ENCODE peak calls at places on chromosomes 16 and 17, in seven cellular contexts. V is left ventricle myocardium inferior; Y is GM12878; S is astrocyte of the cerebellum; N is GM12864; I is CD8-positive, alpha-beta T cell; A is kidney. C is an unnamed sample.

GRCh38 chr16:69918241-69918640 is 32.9 kb upstream of the CLEC18A start:
- DNase-seq in S (no peak), Y (no peak), A (no peak), I (no peak), V (no peak), N (no peak), C (no peak)

GRCh38 chr17:77229786-77230435 is 89.1 kb downstream of the SEC14L1 start:
- DNase-seq in N (no peak), V (no peak), A (no peak), S (no peak), I (no peak), Y (no peak), C (no peak)

GRCh38 chr17:2594657-2595085 is 1.2 kb downstream of the PAFAH1B1 start:
- DNase-seq in I (peak), Y (no peak), V (no peak), A (no peak), N (no peak), S (no peak), C (no peak)

GRCh38 chr17:78342438-78343098 is 17.3 kb downstream of the SOCS3 start:
- DNase-seq in I (no peak), A (peak), Y (no peak), S (peak), N (no peak), V (peak), C (peak)

GRCh38 chr16:50153648-50154368 is 702 bp downstream of the TENT4B start:
- DNase-seq in A (peak), N (no peak), I (peak), S (no peak), V (peak), Y (no peak), C (peak)

GRCh38 chr17:57579245-57579644 is 165.9 kb downstream of the CCDC182 start:
- DNase-seq in S (no peak), V (no peak), Y (no peak), A (peak), N (no peak), I (no peak), C (no peak)

GRCh38 chr16:13957197-13958078 is 37.5 kb downstream of the ERCC4 start:
- DNase-seq in A (peak), S (peak), I (no peak), V (peak), Y (peak), N (peak), C (peak)

GRCh38 chr16:88700636-88701482 is 5.3 kb downstream of the RNF166 start:
- DNase-seq in N (no peak), I (peak), S (peak), Y (peak), A (peak), V (peak), C (peak)

GRCh38 chr17:68427575-68427974 is 29.7 kb downstream of the WIPI1 start:
- DNase-seq in N (no peak), I (no peak), A (no peak), V (no peak), S (no peak), Y (no peak), C (no peak)

GRCh38 chr16:14151256-14152030 is 80.3 kb downstream of the MRTFB start:
- DNase-seq in V (no peak), N (no peak), S (no peak), I (no peak), A (no peak), Y (no peak), C (no peak)

GRCh38 chr17:16215002-16215272 is 397 bp downstream of the NCOR1 start:
- DNase-seq in Y (no peak), I (no peak), A (peak), S (no peak), N (no peak), V (peak), C (peak)

GRCh38 chr16:4702466-4702808 is 9.1 kb downstream of the NUDT16L1 start:
- DNase-seq in A (peak), V (no peak), S (no peak), N (no peak), Y (no peak), I (no peak), C (no peak)

GRCh38 chr16:22210285-22210684 is 4.2 kb downstream of the EEF2K start:
- DNase-seq in N (no peak), A (no peak), Y (no peak), I (no peak), S (no peak), V (no peak), C (no peak)

GRCh38 chr16:87968541-87968940 is 17.3 kb downstream of the BANP start:
- DNase-seq in V (no peak), Y (no peak), S (no peak), N (no peak), I (no peak), A (no peak), C (no peak)

GRCh38 chr16:30004811-30005242 is 6.0 kb downstream of the DOC2A start:
- DNase-seq in Y (no peak), S (no peak), N (no peak), A (peak), V (no peak), I (no peak), C (no peak)

GRCh38 chr16:1691276-1691675 is 13.2 kb downstream of the JPT2 start:
- DNase-seq in Y (no peak), A (no peak), I (no peak), S (no peak), V (no peak), N (no peak), C (no peak)

GRCh38 chr17:67829331-67829730 is 4.0 kb downstream of the BPTF start:
- DNase-seq in A (no peak), Y (peak), I (no peak), S (no peak), N (peak), V (no peak), C (no peak)

GRCh38 chr17:376936-377863 is 24.6 kb upstream of the RPH3AL start:
- DNase-seq in Y (no peak), N (no peak), I (no peak), V (peak), S (no peak), A (no peak), C (no peak)

GRCh38 chr17:40341808-40342574 is 22.5 kb downstream of the GJD3 start:
- DNase-seq in N (no peak), V (peak), Y (no peak), S (no peak), A (peak), I (peak), C (no peak)

GRCh38 chr17:4728124-4728523 is 3.1 kb upstream of the MED11 start:
- DNase-seq in A (no peak), V (no peak), Y (no peak), S (no peak), N (no peak), I (no peak), C (no peak)

GRCh38 chr16:5460701-5461100 is 363.1 kb upstream of the EEF2KMT start:
- DNase-seq in N (no peak), I (no peak), V (no peak), A (no peak), Y (no peak), S (no peak), C (no peak)

GRCh38 chr16:10859020-10859419 is 18.0 kb upstream of the CIITA start:
- DNase-seq in Y (no peak), A (no peak), I (no peak), N (no peak), V (no peak), S (no peak), C (no peak)

GRCh38 chr16:72023962-72024361 is 15.4 kb downstream of the DHODH start:
- DNase-seq in N (no peak), I (no peak), Y (no peak), V (no peak), A (no peak), S (no peak), C (no peak)

GRCh38 chr16:4426021-4426684 is 485 bp downstream of the DNAJA3 start:
- DNase-seq in N (no peak), S (no peak), A (no peak), I (no peak), Y (no peak), V (no peak), C (no peak)

GRCh38 chr16:57262841-57263584 is 18.0 kb downstream of the ARL2BP start:
- DNase-seq in V (no peak), S (no peak), A (peak), I (no peak), N (no peak), Y (no peak), C (no peak)

GRCh38 chr17:43779145-43780125 is 658 bp upstream of the DUSP3 start:
- DNase-seq in S (no peak), N (no peak), I (no peak), Y (no peak), V (no peak), A (no peak), C (no peak)

GRCh38 chr16:87432330-87432915 is 40.3 kb downstream of the MAP1LC3B start:
- DNase-seq in Y (no peak), N (no peak), I (no peak), A (no peak), S (no peak), V (no peak), C (no peak)

GRCh38 chr16:85659805-85660511 is 28.8 kb downstream of the GINS2 start:
- DNase-seq in I (peak), N (no peak), V (peak), S (peak), Y (no peak), A (peak), C (no peak)

GRCh38 chr16:84158455-84158854 is 13.3 kb downstream of the DNAAF1 start:
- DNase-seq in Y (no peak), S (no peak), A (no peak), I (no peak), V (no peak), N (no peak), C (no peak)

GRCh38 chr16:84155226-84155625 is 10.1 kb downstream of the DNAAF1 start:
- DNase-seq in S (no peak), A (no peak), I (no peak), Y (no peak), N (no peak), V (no peak), C (no peak)

GRCh38 chr16:84159006-84159405 is 13.9 kb downstream of the DNAAF1 start:
- DNase-seq in N (no peak), S (no peak), Y (no peak), A (no peak), V (no peak), I (no peak), C (no peak)

GRCh38 chr16:84153660-84154214 is 8.6 kb downstream of the DNAAF1 start:
- DNase-seq in V (no peak), S (no peak), Y (no peak), A (no peak), N (no peak), I (no peak), C (no peak)

GRCh38 chr16:84156342-84156784 is 11.3 kb downstream of the DNAAF1 start:
- DNase-seq in S (no peak), Y (no peak), A (no peak), N (no peak), I (no peak), V (no peak), C (no peak)
- TF ChIP-seq CTCF in S (peak), Y (no peak), A (no peak), N (peak), I (no peak), V (no peak), C (no peak)

DNA sequence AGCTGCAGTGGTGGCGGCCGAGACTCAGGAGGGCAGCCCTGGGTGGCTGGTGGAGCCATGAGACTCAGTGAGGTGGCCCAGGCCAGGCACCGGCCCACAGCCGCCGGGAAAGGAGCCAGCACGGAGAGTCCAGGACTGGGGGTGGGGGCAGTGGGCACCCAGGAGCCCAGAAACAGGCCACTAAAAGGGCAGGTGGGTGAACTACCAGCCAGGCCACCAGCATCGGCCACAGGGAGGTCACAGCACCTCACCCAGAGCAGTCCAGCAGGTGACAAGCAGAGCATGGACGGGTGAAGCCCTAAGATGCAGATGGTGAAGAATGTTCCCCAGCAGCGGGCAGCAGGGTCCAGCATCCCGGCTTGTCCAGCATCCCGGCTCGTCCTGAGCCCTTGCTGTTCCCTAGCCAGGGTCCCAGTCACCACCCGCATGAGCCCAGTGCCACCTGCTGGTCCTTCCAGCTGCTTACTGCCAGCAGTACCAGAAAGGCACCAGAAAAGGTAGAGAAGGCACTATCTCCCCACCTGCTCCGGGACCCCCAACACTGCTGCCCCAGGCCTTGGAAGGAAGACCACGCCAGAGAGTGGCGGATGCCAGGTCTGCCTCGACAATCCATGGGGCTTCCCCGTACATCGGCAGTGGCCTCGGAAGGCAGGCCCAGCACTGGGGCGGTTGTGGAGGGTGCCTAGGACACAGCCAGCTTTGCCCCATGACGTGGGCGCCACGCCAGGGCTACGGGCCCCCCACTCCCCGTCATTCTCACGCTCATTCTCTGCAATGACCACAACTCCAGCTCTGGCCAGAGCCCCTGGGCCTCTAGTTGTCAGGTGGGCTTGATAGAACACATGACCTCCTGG is 1.6 kb downstream of the CENPX start:
- DNase-seq in S (peak), I (peak), Y (no peak), A (no peak), V (peak), N (no peak), C (peak)
- H3K4me3 ChIP-seq in S (peak), I (peak), Y (peak), A (no peak), V (peak), N (peak), C (no peak)

DNA sequence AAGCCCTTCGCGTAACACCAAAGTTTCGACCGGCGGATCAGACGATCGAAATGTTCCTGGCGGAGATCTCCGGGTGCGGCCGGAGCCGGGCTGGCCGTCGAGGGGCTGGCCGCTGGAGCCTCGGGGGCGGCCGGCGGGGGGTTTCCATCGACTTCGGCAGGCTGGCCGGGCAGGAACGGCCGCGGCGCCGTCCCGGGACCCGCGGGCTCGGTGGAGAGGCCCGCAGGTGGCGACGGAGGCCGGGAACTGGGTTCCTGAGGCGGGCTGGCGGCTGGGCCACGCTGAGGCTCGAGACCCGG is 1.1 kb downstream of the EPOP start:
- DNase-seq in I (no peak), V (peak), S (no peak), A (no peak), Y (no peak), N (no peak), C (no peak)
- TF ChIP-seq CTCF in I (no peak), V (no peak), S (no peak), A (no peak), Y (no peak), N (no peak), C (no peak)

GRCh38 chr17:35018814-35019213 is 38.5 kb downstream of the LIG3 start:
- DNase-seq in V (no peak), S (no peak), I (no peak), Y (no peak), N (no peak), A (no peak), C (no peak)

GRCh38 chr17:35022536-35023063 is 40.9 kb downstream of the RFFL start:
- DNase-seq in N (peak), I (peak), Y (no peak), A (peak), S (peak), V (peak), C (peak)

GRCh38 chr17:35021520-35022380 is 41.4 kb downstream of the LIG3 start:
- DNase-seq in Y (no peak), V (no peak), I (no peak), A (no peak), N (no peak), S (no peak), C (no peak)

GRCh38 chr17:35017021-35017420 is 36.7 kb downstream of the LIG3 start:
- DNase-seq in A (no peak), N (no peak), V (no peak), S (no peak), Y (no peak), I (no peak), C (no peak)

DNA sequence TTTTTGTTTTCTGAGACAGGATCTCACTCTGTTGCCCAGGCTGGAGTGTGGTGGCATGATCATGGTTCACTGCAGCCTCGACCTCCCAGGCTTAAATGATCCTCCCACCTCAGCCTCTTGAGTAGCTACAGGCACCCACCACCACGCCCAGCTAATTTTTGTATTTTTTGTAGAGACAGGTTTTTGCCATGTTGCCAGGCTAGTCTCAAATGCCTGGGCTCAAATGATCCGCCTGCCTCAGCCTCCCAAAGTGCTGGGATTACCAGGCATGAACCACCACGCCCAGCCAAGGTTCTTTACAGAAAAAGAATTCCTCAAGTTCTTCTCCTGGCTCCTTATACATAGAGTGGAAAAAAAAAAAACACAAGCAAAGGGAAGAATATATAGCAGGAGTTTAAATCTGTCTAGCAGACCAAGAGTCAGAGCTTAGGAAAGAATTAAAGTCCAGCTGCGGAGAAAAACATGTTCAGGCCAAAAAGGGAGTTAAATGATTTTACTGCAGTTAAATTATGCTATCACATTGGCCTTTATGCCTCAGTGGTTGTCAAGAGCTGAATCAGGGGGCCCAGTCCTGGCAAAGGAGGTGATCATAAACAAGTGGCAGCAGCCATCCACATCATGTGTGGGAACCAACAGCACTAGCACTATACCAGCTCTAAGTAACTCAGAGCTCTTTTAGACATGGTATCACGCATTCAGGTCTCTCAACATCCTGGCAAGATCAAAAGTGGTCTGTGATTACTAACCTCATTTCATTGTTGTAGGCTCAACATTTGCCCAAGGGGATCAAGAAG is 39.3 kb downstream of the LIG3 start:
- DNase-seq in S (no peak), V (no peak), N (no peak), A (no peak), Y (no peak), I (no peak), C (no peak)
- H3K4me3 ChIP-seq in S (no peak), V (no peak), N (no peak), A (no peak), Y (no peak), I (no peak), C (no peak)

GRCh38 chr16:55255890-55256289 is 68.1 kb upstream of the IRX6 start:
- DNase-seq in I (no peak), Y (no peak), S (no peak), A (no peak), N (no peak), V (no peak), C (no peak)

GRCh38 chr16:55261301-55261700 is 62.7 kb upstream of the IRX6 start:
- DNase-seq in N (no peak), A (no peak), I (no peak), V (no peak), S (no peak), Y (no peak), C (peak)

GRCh38 chr16:55253987-55254386 is 70.0 kb upstream of the IRX6 start:
- DNase-seq in Y (no peak), S (no peak), I (no peak), A (no peak), V (no peak), N (no peak), C (no peak)

GRCh38 chr16:55256412-55257016 is 67.5 kb upstream of the IRX6 start:
- DNase-seq in I (no peak), Y (no peak), V (no peak), A (no peak), N (no peak), S (no peak), C (no peak)

GRCh38 chr16:55257971-55258613 is 65.9 kb upstream of the IRX6 start:
- DNase-seq in S (peak), V (peak), Y (no peak), A (peak), N (no peak), I (peak), C (peak)
- TF ChIP-seq CTCF in S (peak), V (peak), Y (peak), A (peak), N (peak), I (no peak), C (no peak)

GRCh38 chr17:79845601-79845949 is 6.3 kb upstream of the CBX4 start:
- DNase-seq in S (no peak), A (no peak), N (no peak), Y (no peak), V (no peak), I (no peak), C (no peak)
- H3K4me3 ChIP-seq in S (no peak), A (no peak), N (no peak), Y (no peak), V (peak), I (no peak), C (no peak)